ENCODE peak calls at places on chromosomes 13 and 19, in four cellular contexts. Z is HepG2, O is K562, F is GM12878. D is an unnamed sample.

GRCh38 chr19:40786060-40787037 is 8.3 kb downstream of the RAB4B start:
- DNase-seq in Z (no peak), O (no peak), F (no peak), D (no peak)

GRCh38 chr13:98103942-98104880 is 38.7 kb upstream of the FARP1 start:
- DNase-seq in Z (peak), O (peak), F (no peak), D (peak)

GRCh38 chr13:62294210-62294609 is 878.6 kb upstream of the PCDH20 start:
- DNase-seq in Z (no peak), O (no peak), F (no peak), D (no peak)

GRCh38 chr19:45886427-45887310 is 728 bp upstream of the IRF2BP1 start:
- DNase-seq in Z (peak), O (peak), F (peak), D (peak)

GRCh38 chr13:23488442-23488841 is 54.9 kb upstream of the SACS start:
- DNase-seq in Z (peak), O (no peak), F (no peak), D (peak)

GRCh38 chr13:72304121-72304745 is 423.2 kb downstream of the MZT1 start:
- DNase-seq in Z (no peak), O (no peak), F (no peak), D (no peak)

GRCh38 chr13:110341445-110342247 is 34.6 kb downstream of the COL4A2 start:
- DNase-seq in Z (no peak), O (no peak), F (no peak), D (peak)

GRCh38 chr19:14516048-14516534 is 2.1 kb downstream of the DNAJB1 start:
- DNase-seq in Z (no peak), O (no peak), F (no peak), D (no peak)

GRCh38 chr13:108494991-108495661 is 134.3 kb upstream of the MYO16 start:
- DNase-seq in Z (no peak), O (no peak), F (no peak), D (peak)

DNA sequence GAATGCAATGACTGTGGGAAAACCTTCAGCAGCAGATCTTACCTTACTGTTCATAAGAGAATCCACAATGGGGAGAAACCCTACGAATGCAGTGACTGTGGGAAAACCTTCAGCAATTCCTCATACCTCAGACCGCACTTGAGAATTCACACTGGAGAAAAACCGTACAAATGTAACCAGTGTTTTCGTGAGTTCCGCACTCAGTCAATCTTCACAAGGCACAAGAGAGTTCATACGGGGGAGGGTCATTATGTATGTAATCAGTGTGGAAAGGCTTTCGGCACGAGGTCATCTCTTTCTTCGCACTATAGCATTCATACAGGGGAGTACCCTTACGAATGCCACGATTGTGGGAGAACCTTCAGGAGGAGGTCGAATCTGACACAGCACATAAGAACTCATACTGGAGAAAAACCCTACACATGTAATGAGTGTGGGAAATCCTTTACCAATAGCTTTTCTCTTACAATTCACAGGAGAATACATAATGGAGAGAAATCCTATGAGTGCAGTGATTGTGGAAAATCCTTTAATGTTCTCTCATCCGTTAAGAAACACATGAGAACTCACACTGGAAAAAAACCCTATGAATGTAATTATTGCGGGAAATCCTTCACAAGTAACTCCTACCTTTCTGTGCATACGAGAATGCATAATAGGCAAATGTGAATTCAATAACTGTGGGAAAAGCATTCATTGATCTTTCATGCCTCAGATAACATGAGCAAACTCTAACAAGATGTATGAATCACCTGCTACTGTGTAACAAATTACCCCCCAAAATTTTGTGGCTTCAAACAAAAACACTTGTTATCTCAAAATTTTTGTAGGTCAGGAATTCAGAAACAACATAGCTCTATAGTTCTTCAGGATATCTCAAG is 13.8 kb downstream of the ZNF557 start:
- DNase-seq in Z (no peak), O (no peak), F (no peak), D (no peak)
- H3K4me3 ChIP-seq in Z (no peak), O (no peak), F (no peak), D (no peak)

DNA sequence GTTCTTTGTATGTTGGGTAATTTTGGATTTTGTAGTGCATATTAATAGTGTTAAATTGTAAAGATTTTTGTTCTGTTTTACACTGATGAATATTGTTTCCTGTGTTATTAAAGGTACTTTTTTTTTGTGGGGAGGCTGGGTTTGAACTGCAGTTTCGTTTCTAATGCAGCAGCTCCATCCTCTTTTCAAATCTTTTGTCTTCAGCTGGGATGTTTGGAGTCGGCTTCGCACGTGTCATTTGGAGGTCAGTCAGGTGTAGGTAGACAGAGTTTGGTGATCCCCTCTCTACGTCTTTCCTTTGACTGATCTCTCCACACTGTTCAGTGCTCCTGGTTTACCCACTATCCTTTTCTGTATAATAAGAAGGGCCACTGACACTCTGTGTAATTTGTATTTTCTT is 30.3 kb downstream of the TDRD3 start:
- DNase-seq in Z (no peak), O (no peak), F (peak), D (no peak)
- TF ChIP-seq NFIC in Z (no peak), O (no peak), F (peak), D (no peak)

GRCh38 chr13:47964863-47965262 is 36.2 kb downstream of the SUCLA2 start:
- DNase-seq in Z (no peak), O (no peak), F (no peak), D (no peak)
- TF ChIP-seq CTCF in Z (no peak), O (no peak), F (no peak), D (peak)

GRCh38 chr13:99960663-99961440 is 10.7 kb downstream of the ZIC5 start:
- DNase-seq in Z (no peak), O (no peak), F (no peak), D (no peak)
- H3K4me3 ChIP-seq in Z (no peak), O (no peak), F (no peak), D (no peak)

GRCh38 chr13:111390522-111391270 is 70.3 kb downstream of the TEX29 start:
- DNase-seq in Z (no peak), O (no peak), F (no peak), D (no peak)

GRCh38 chr13:111387945-111388600 is 67.6 kb downstream of the TEX29 start:
- DNase-seq in Z (no peak), O (no peak), F (no peak), D (no peak)

GRCh38 chr13:111388851-111389500 is 68.5 kb downstream of the TEX29 start:
- DNase-seq in Z (no peak), O (no peak), F (no peak), D (no peak)

GRCh38 chr13:111387026-111387871 is 66.8 kb downstream of the TEX29 start:
- DNase-seq in Z (no peak), O (no peak), F (no peak), D (no peak)

GRCh38 chr13:111389621-111390521 is 69.4 kb downstream of the TEX29 start:
- DNase-seq in Z (no peak), O (no peak), F (no peak), D (no peak)
- TF ChIP-seq NFIC in Z (no peak), O (no peak), F (no peak), D (no peak)